ENCODE peak calls at places on chromosomes 11 and 22, in five cellular contexts. Z, X, V, L and Q are unnamed samples.
A peak's percentile ranks its signal among the peaks of the same experiment; 100 is the strongest.

GRCh38 chr11:70666336-70666735 is 268.0 kb downstream of the CTTN start:
- DNase-seq in X (no peak), V (no peak), Z (no peak), L (no peak), Q (no peak)

GRCh38 chr22:47337161-47337621 is 574.7 kb downstream of the TBC1D22A start:
- DNase-seq in X (peak; percentile 49), L (no peak), Z (no peak), V (no peak), Q (peak; percentile 59)

GRCh38 chr11:23455291-23455864 is 595.1 kb upstream of the CCDC179 start:
- DNase-seq in X (no peak), L (no peak), V (no peak), Z (no peak), Q (no peak)

GRCh38 chr11:76620471-76620870 is 50.1 kb downstream of the LRRC32 start:
- DNase-seq in L (peak; percentile 1), V (no peak), Z (no peak), X (no peak), Q (no peak)

GRCh38 chr11:36453678-36454077 is 56.4 kb downstream of the TRAF6 start:
- DNase-seq in X (no peak), Z (no peak), V (no peak), L (no peak), Q (no peak)

GRCh38 chr22:45805413-45805812 is 133.8 kb downstream of the ATXN10 start:
- DNase-seq in Z (no peak), X (no peak), V (no peak), L (no peak), Q (no peak)

GRCh38 chr11:10387209-10388083 is 67.6 kb upstream of the AMPD3 start:
- DNase-seq in Z (no peak), X (peak; percentile 88), L (no peak), V (peak; percentile 33), Q (no peak)

GRCh38 chr11:46582588-46582987 is 11.2 kb downstream of the AMBRA1 start:
- DNase-seq in V (no peak), L (no peak), X (no peak), Z (no peak), Q (no peak)

GRCh38 chr11:123543796-123544195 is 110.6 kb downstream of the SCN3B start:
- DNase-seq in Z (no peak), X (no peak), V (no peak), L (no peak), Q (no peak)

GRCh38 chr11:128763224-128763623 is 69.4 kb downstream of the FLI1 start:
- DNase-seq in Z (no peak), X (no peak), L (no peak), V (no peak), Q (no peak)

GRCh38 chr22:43628253-43628649 is 183.9 kb downstream of the EFCAB6 start:
- DNase-seq in Z (no peak), L (no peak), X (peak; percentile 86), V (no peak), Q (no peak)

GRCh38 chr11:20949585-20949984 is 280.2 kb downstream of the NELL1 start:
- DNase-seq in V (no peak), L (no peak), Z (no peak), X (no peak), Q (no peak)

GRCh38 chr11:132263231-132263630 is 892.8 kb downstream of the NTM start:
- DNase-seq in Z (no peak), V (no peak), X (no peak), L (no peak), Q (no peak)

GRCh38 chr11:77559686-77560425 is 29.9 kb upstream of the AQP11 start:
- DNase-seq in L (no peak), Z (no peak), X (no peak), V (no peak), Q (no peak)

GRCh38 chr11:73415854-73416615 is 39.8 kb downstream of the RELT start:
- DNase-seq in V (no peak), X (no peak), L (no peak), Z (no peak), Q (no peak)

GRCh38 chr22:25167834-25168601 is 31.6 kb upstream of the CRYBB3 start:
- DNase-seq in V (no peak), L (no peak), X (no peak), Z (peak; percentile 22), Q (no peak)

GRCh38 chr11:38014405-38014804 is 1416.4 kb upstream of the RAG2 start:
- DNase-seq in X (no peak), L (no peak), V (no peak), Z (no peak), Q (no peak)

GRCh38 chr11:129280027-129280811 is 88.1 kb upstream of the ARHGAP32 start:
- DNase-seq in V (no peak), X (no peak), L (no peak), Z (no peak), Q (no peak)

GRCh38 chr11:62223095-62223494 is 14.6 kb downstream of the SCGB2A1 start:
- DNase-seq in V (no peak), Z (no peak), X (no peak), L (no peak), Q (no peak)

GRCh38 chr11:2409026-2409553 is 8.5 kb downstream of the TSSC4 start:
- DNase-seq in X (no peak), Z (no peak), L (no peak), V (no peak), Q (no peak)

GRCh38 chr11:31199403-31199802 is 170.1 kb downstream of the DCDC1 start:
- DNase-seq in X (no peak), V (no peak), Z (no peak), L (no peak), Q (no peak)

GRCh38 chr22:24555496-24556253 is at the start of gene SNRPD3:
- DNase-seq in V (peak; percentile 94), L (peak; percentile 96), Z (peak; percentile 97), X (peak; percentile 92), Q (peak; percentile 90)

GRCh38 chr11:32307921-32308320 is 127.4 kb downstream of the WT1 start:
- DNase-seq in Z (no peak), V (no peak), X (no peak), L (no peak), Q (no peak)

GRCh38 chr22:43637267-43637666 is 174.8 kb downstream of the EFCAB6 start:
- DNase-seq in L (no peak), X (no peak), V (no peak), Z (no peak), Q (no peak)

GRCh38 chr11:64518928-64519327 is 72.1 kb upstream of the SLC22A12 start:
- DNase-seq in Z (no peak), L (no peak), X (no peak), V (no peak), Q (no peak)

GRCh38 chr11:62961017-62961416 is 23.8 kb downstream of the SLC22A6 start:
- DNase-seq in L (no peak), V (no peak), X (no peak), Z (no peak), Q (no peak)

GRCh38 chr11:2306971-2307732 is 5.3 kb downstream of the TSPAN32 start:
- DNase-seq in L (no peak), Z (peak; percentile 79), X (peak; percentile 70), V (no peak), Q (no peak)

DNA sequence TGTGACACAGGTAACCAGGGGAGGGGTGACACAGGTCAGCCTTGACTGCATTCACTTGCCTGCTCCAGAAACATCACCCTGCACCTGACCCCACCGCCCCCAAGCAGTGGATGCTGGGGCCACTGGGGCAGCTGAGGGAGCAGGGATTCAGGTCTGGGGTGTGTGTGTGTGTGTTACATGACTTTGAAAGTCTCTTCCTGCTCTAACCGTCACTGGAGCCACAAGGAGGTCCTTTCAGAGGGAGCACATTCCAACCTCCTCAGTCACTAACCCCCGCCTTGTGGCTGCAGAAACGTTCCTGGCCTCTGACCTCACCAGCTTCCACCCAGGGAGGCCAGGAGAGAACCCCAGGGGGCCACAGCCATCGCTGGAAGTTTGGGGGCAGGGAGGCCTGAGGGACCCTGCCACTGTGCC is 2.9 kb upstream of the FOSL1 start:
- DNase-seq in Z (no peak), V (no peak), L (no peak), X (no peak), Q (no peak)
- TF ChIP-seq POLR2A in Z (no peak), V (peak; percentile 17), L (no peak), X (no peak), Q (no peak)

DNA sequence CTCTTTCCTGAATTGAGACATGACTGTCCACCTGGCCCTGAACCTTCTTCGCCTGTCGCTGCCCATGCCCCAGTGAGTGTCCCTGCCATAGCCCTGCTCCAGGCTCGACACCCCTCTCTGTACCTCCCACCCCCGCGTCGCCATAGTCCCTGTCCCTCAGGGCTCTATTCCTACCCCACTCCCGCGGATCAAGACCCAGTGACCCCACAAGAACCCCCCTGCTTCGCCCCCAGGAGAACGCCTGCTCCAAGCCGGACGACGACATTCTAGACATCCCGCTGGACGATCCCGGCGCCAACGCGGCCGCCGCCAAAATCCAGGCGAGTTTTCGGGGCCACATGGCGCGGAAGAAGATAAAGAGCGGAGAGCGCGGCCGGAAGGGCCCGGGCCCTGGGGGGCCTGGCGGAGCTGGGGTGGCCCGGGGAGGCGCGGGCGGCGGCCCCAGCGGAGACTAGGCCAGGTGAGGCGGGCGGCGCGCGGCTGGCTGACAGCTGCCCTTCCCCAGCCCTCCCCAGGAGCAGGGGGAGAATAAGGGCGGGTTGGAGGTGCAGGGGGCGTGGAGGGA is 5.6 kb downstream of the NRGN start:
- DNase-seq in V (no peak), L (no peak), Z (peak; percentile 81), X (no peak), Q (no peak)
- H3K4me3 ChIP-seq in V (no peak overlapping the region), L (no peak overlapping the region), Z (peak overlapping the region; percentile 61), X (no peak overlapping the region), Q (peak overlapping the region; percentile 42)

DNA sequence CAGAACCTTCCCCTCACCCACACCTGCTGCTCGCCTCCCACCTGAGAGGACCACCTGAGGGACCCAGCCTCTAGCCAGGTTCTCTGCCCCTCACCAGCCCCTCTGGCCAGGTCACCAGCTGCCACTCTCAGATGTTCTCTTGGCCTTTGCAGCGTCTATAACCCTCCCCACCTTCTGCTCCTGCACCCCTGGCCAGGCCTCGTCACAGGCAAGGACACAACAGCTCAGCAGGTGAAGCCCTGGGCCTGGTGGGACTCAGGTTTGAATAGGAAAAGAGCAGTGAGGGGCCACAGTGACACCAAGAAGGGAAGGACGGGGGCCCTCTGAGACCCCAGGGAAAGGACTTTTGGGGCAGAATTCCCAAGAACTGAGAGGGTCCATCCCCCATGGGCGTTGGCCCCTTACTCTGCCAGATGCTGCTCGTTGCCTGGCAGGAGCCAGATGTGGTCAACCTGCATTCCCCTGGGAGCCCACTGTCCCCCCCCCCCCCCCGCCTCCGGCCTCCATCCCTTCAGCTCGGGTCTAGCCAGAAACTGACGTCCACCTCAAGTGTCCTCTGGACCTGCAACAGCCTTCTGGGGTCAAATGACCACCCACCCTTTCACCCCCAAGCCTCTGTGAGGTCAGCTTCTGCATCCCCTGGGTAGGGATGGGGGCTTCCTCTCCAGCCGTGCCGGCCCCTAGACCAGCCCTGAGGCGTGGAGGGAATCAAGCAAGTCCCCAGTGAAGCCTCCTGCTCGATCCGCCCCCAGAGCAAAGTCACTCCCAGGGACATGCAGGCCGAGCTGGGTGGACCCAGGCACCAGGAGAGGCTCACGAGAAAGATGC is 28.7 kb downstream of the SBF1 start:
- DNase-seq in Z (no peak), L (peak; percentile 21), X (no peak), V (no peak), Q (no peak)
- H3K36me3 ChIP-seq in Z (peaks cover 60% of the 10 kb centered on the region), L (no peaks in the 10 kb centered on the region), X (no peaks in the 10 kb centered on the region), V (peaks cover 16% of the 10 kb centered on the region), Q (no peaks in the 10 kb centered on the region)

GRCh38 chr11:66857927-66858185 is 992 bp downstream of the LRFN4 start:
- DNase-seq in L (no peak), X (peak; percentile 56), V (no peak), Z (peak; percentile 75), Q (no peak)

GRCh38 chr11:66855574-66856495 is 1.0 kb upstream of the LRFN4 start:
- DNase-seq in L (peak; percentile 97), Z (peak; percentile 98), V (peak; percentile 94), X (peak; percentile 94), Q (peak; percentile 84)

GRCh38 chr11:66858186-66858938 is 1.5 kb downstream of the LRFN4 start:
- DNase-seq in L (peak; percentile 32), Z (peak; percentile 77), X (peak; percentile 48), V (no peak), Q (no peak)

GRCh38 chr11:66857234-66857926 is 516 bp downstream of the LRFN4 start:
- DNase-seq in X (peak; percentile 52), V (no peak), L (peak; percentile 31), Z (peak; percentile 75), Q (no peak)

GRCh38 chr11:66856496-66857233 is at the start of gene LRFN4:
- DNase-seq in Z (peak; percentile 90), V (no peak), L (peak; percentile 56), X (no peak), Q (no peak)
- TF ChIP-seq POLR2A in Z (no peak), V (no peak), L (no peak), X (no peak), Q (no peak)